ENCODE peak calls at places on chromosomes 11 and 22, in seven cellular contexts. E is transverse colon; U is activated effector memory CD4-positive, alpha-beta T cell treated with anti-CD3 and anti-CD28 coated beads, Interleukin-2, amount 50 U/mL, for 16 hours; Z is SW 1271; O is cardiac fibroblast; A is NCI-H524 treated with DMSO at 0.1 percent for 48 hours; P is left lobe of liver. C is an unnamed sample.

GRCh38 chr11:45185228-45185729 is 38.8 kb downstream of the PRDM11 start:
- DNase-seq in E (no peak), U (no peak), Z (no peak), O (no peak), A (no peak), P (no peak), C (no peak)

GRCh38 chr11:9568854-9569587 is 4.4 kb upstream of the WEE1 start:
- DNase-seq in E (peak; percentile 86), U (no peak), Z (peak; percentile 16), O (peak; percentile 96), A (no peak), P (peak; percentile 91), C (peak; percentile 59)

GRCh38 chr22:29979645-29980303 is 96.8 kb downstream of the MTMR3 start:
- DNase-seq in E (no peak), U (no peak), Z (no peak), O (no peak), A (no peak), P (no peak), C (no peak)

GRCh38 chr11:83008581-83008923 is 63.1 kb downstream of the RAB30 start:
- DNase-seq in E (no peak), U (no peak), Z (no peak), O (peak; percentile 55), A (no peak), P (no peak), C (no peak)

GRCh38 chr11:127806486-127806885 is 780.9 kb downstream of the ETS1 start:
- DNase-seq in E (no peak), U (no peak), Z (no peak), O (no peak), A (no peak), P (no peak), C (no peak)

GRCh38 chr22:25018009-25018408 is 65.5 kb downstream of the KIAA1671 start:
- DNase-seq in E (no peak), U (no peak), Z (no peak), O (no peak), A (no peak), P (no peak), C (no peak)

GRCh38 chr11:61148016-61148640 is 13.1 kb downstream of the VPS37C start:
- DNase-seq in E (no peak), U (no peak), Z (no peak), O (no peak), A (no peak), P (no peak), C (no peak)

GRCh38 chr22:43996170-43996980 is 27.7 kb upstream of the PARVB start:
- DNase-seq in E (peak; percentile 67), U (peak; percentile 88), Z (no peak), O (no peak), A (no peak), P (no peak), C (no peak)

GRCh38 chr22:19631899-19632670 is 82.2 kb upstream of the SEPTIN5 start:
- DNase-seq in E (no peak), U (no peak), Z (no peak), O (peak; percentile 55), A (peak; percentile 76), P (no peak), C (peak; percentile 55)

C was measured in HCT116.